ENCODE peak calls at places on chromosomes 12 and 14, in eight cellular contexts. A, W, B, C, T, I, J and M are unnamed samples.

GRCh38 chr14:81313200-81313599 is 86.9 kb downstream of the STON2 start:
- DNase-seq in W (no peak), A (no peak), T (no peak), B (no peak), I (no peak), J (no peak), C (no peak), M (no peak)

GRCh38 chr12:109773384-109774011 is 59.7 kb downstream of the TRPV4 start:
- DNase-seq in I (no peak), T (no peak), A (no peak), C (no peak), W (no peak), J (peak; percentile 62), B (no peak), M (no peak)

GRCh38 chr12:123237646-123238329 is 4.6 kb downstream of the MTRFR start:
- DNase-seq in I (peak; percentile 53), C (peak; percentile 54), T (peak; percentile 64), J (peak; percentile 59), W (peak; percentile 81), B (peak; percentile 69), A (peak; percentile 50), M (peak; percentile 79)

GRCh38 chr12:94867066-94867855 is 136.2 kb downstream of the NDUFA12 start:
- DNase-seq in J (no peak), T (peak; percentile 17), W (no peak), B (no peak), C (no peak), I (no peak), A (peak; percentile 68), M (no peak)

GRCh38 chr12:92602930-92603623 is 99.7 kb upstream of the PLEKHG7 start:
- DNase-seq in W (peak; percentile 19), I (no peak), A (peak; percentile 40), B (no peak), C (no peak), J (no peak), T (peak; percentile 41), M (no peak)

GRCh38 chr12:126069549-126070165 is 1004.4 kb downstream of the AACS start:
- DNase-seq in T (peak; percentile 13), W (peak; percentile 67), B (peak; percentile 2), J (peak; percentile 60), A (peak; percentile 50), I (peak; percentile 85), C (peak; percentile 45), M (peak; percentile 69)

GRCh38 chr14:29262979-29263378 is 496.4 kb downstream of the FOXG1 start:
- DNase-seq in I (no peak), T (peak; percentile 20), A (peak; percentile 56), J (no peak), C (no peak), B (no peak), W (no peak), M (no peak)

GRCh38 chr12:46942579-46942978 is 116.8 kb upstream of the SLC38A4 start:
- DNase-seq in W (no peak), I (no peak), J (no peak), T (peak; percentile 79), C (no peak), B (peak; percentile 32), A (peak; percentile 82), M (no peak)

GRCh38 chr14:21092147-21093011 is 6.1 kb downstream of the ZNF219 start:
- DNase-seq in J (peak; percentile 55), C (peak; percentile 40), A (peak; percentile 49), T (peak; percentile 67), B (peak; percentile 68), W (peak; percentile 86), I (peak; percentile 87), M (peak; percentile 91)

GRCh38 chr12:15522574-15523187 is 200.4 kb downstream of the PTPRO start:
- DNase-seq in W (peak; percentile 58), A (peak; percentile 40), B (peak; percentile 54), C (peak; percentile 36), J (no peak), T (peak; percentile 34), I (peak; percentile 55), M (peak; percentile 69)

GRCh38 chr14:103144085-103144484 is 20.8 kb downstream of the TNFAIP2 start:
- DNase-seq in C (no peak), W (peak; percentile 53), J (peak; percentile 77), B (no peak), A (peak; percentile 35), T (peak; percentile 56), I (no peak), M (no peak)

GRCh38 chr12:47773062-47773857 is at the start of gene SLC48A1:
- DNase-seq in B (peak; percentile 54), W (peak; percentile 91), J (peak; percentile 79), T (peak; percentile 46), A (peak; percentile 52), I (peak; percentile 93), C (no peak), M (peak; percentile 86)

GRCh38 chr12:72271741-72272661 is at the start of gene TRHDE:
- DNase-seq in A (peak; percentile 79), C (no peak), T (peak; percentile 60), J (peak; percentile 33), W (peak; percentile 71), B (peak; percentile 7), I (peak; percentile 83), M (peak; percentile 86)

GRCh38 chr12:52049688-52050087 is 1.6 kb upstream of the NR4A1 start:
- DNase-seq in C (no peak), W (no peak), A (no peak), J (no peak), I (no peak), T (no peak), B (no peak), M (no peak)

GRCh38 chr14:29240046-29240445 is 473.5 kb downstream of the FOXG1 start:
- DNase-seq in A (peak; percentile 93), W (no peak), C (no peak), T (peak; percentile 89), J (no peak), B (peak; percentile 84), I (no peak), M (no peak)

GRCh38 chr12:48980953-48981756 is 3.0 kb downstream of the WNT1 start:
- DNase-seq in T (peak; percentile 29), C (no peak), W (no peak), I (peak; percentile 69), A (no peak), J (no peak), B (no peak), M (peak; percentile 67)

DNA sequence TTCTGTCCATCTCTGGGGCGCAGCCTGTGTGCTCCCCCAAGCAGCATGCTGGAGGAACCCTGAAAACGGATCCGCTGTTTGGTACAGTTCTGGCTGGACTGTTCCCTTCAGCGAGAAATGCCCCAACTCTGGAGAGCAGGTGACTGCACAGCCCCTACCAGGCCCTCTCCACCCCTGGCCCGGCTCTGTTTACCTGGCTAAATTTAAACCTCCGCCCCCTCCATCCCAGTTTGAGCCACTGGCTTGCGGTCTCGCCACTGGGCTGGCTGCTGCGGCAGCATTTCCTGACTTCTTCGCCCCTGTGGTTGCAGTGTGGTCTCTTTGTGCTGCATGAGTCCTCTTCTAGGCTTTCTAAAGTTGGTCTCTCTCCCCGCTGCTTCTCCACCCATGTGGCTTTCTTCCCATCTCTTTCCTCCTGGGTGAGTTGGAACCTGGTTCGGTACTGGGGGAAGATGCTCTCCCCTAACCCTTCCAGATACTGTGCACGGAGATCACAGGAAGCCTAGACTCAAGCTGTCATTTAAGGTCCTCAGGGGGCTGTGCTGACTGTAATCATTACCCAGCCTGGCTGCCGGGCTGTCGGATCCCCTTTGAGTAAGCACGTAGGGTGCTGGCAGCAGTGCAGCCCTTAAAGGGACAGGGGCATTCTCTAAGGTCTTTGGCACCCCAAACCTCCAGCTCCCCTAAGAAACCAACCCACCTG is 60.6 kb downstream of the FBXL14 start:
- DNase-seq in A (peak; percentile 92), I (no peak), J (no peak), T (peak; percentile 43), B (no peak), C (no peak), W (no peak), M (no peak)
- H3K27me3 ChIP-seq in A (no peaks in the 10 kb centered on the region), I (peaks cover 50% of the 10 kb centered on the region), J (peaks cover 35% of the 10 kb centered on the region), T (no peaks in the 10 kb centered on the region), B (peaks cover 68% of the 10 kb centered on the region), C (peaks cover 37% of the 10 kb centered on the region), W (peaks cover 46% of the 10 kb centered on the region), M (peaks cover 70% of the 10 kb centered on the region)

GRCh38 chr14:73394317-73394716 is 64.0 kb downstream of the NUMB start:
- DNase-seq in T (no peak), W (no peak), C (no peak), B (no peak), A (no peak), J (no peak), I (no peak), M (no peak)

GRCh38 chr14:73397810-73398209 is 60.5 kb downstream of the NUMB start:
- DNase-seq in C (no peak), J (no peak), I (no peak), B (no peak), T (no peak), A (no peak), W (peak; percentile 8), M (no peak)

GRCh38 chr14:73393375-73393774 is 65.0 kb downstream of the NUMB start:
- DNase-seq in B (no peak), C (no peak), J (no peak), W (no peak), I (no peak), T (no peak), A (no peak), M (no peak)

DNA sequence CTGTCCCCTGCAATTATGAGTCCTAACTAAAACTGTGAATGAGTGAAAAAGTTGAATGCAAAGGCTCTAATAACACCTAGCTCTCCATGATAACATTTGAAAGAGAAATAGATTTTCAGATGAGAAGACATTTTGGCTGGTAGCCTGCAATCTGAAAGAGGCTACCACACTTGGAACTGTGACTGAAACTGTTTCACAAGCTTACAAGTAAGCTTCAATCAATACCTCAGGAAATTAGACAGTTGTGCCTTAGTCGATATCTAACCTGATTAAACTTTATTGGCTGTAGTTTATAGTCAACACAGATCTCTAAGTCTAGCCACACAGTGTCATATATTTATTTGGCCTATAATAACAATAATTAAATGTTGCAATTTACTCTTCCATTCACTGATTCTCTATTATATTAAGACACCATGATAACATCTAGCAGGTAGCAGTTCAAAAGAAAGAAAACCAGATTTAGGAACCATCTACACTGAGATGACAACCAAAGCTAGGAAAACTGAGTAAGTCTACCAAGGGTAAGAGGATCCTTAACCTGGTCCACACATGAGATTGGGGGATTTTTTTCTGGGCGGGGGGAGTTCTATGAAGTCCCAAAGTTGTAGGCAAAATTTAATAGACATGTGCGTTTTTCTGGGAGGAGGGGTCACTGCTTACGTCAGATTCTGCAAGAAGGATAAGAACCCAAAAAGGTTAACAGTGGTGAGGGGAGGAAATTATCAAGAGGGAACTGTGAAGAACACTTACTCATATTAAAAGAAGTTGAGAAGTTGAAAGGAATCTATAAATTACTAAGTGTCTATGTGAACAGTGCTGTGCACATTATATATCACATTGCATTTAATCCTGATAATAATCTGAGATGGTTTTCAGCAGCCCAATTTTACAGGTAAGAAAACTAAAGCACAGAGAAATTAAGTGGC is 65.8 kb downstream of the NUMB start:
- DNase-seq in W (no peak), T (no peak), B (no peak), C (no peak), I (no peak), A (no peak), J (no peak), M (no peak)
- H2AFZ ChIP-seq in W (no peak overlapping the region), T (no peak overlapping the region), B (no peak overlapping the region), C (no peak overlapping the region), I (no peak overlapping the region), A (no peak overlapping the region), J (no peak overlapping the region), M (no peak overlapping the region)

GRCh38 chr14:54771411-54772027 is 131.1 kb downstream of the GCH1 start:
- DNase-seq in W (no peak), B (no peak), A (no peak), C (no peak), T (no peak), I (no peak), J (no peak), M (no peak)
- H3K4me2 ChIP-seq in W (no peak overlapping the region), B (no peak overlapping the region), A (peak overlapping the region; percentile 38), C (no peak overlapping the region), T (no peak overlapping the region), I (no peak overlapping the region), J (peak overlapping the region; percentile 76), M (no peak overlapping the region)

GRCh38 chr12:113467514-113468364 is 3.9 kb downstream of the LHX5 start:
- DNase-seq in B (no peak), J (peak; percentile 47), C (no peak), A (no peak), T (no peak), W (no peak), I (peak; percentile 82), M (peak; percentile 54)
- H3K27me3 ChIP-seq in B (peaks cover 98% of the 10 kb centered on the region), J (peaks cover 75% of the 10 kb centered on the region), C (peaks cover 4% of the 10 kb centered on the region), A (peaks cover 87% of the 10 kb centered on the region), T (peaks cover 98% of the 10 kb centered on the region), W (peaks cover 100% of the 10 kb centered on the region), I (no peaks in the 10 kb centered on the region), M (peaks cover 100% of the 10 kb centered on the region)